ENCODE peak calls at places on chromosomes 7 and 10, in seven cellular contexts. Z is NCI-H1694 treated with DMSO at 0.1 percent for 48 hours; N is activated CD4-positive, alpha-beta T cell treated with anti-CD3 and anti-CD28 coated beads for 24 hours; B is RPMI8226; T is stimulated activated CD4-positive, alpha-beta T cell treated with anti-CD3 and anti-CD28 coated beads, Interleukin-1b, Interleukin-23, amount 100 ng/mL, for 1 hour; C is cerebellum; H is mucosa of gallbladder. F is an unnamed sample.

GRCh38 chr7:46859963-46860475 is 721.9 kb downstream of the TNS3 start:
- DNase-seq in Z (no peak), N (no peak), B (no peak), T (no peak), C (no peak), H (no peak), F (no peak)

GRCh38 chr10:86506062-86506461 is 15.5 kb downstream of the WAPL start:
- DNase-seq in Z (no peak), N (no peak), B (no peak), T (no peak), C (no peak), H (no peak), F (no peak)

GRCh38 chr10:567869-568268 is 121.6 kb downstream of the DIP2C start:
- DNase-seq in Z (no peak), N (no peak), B (no peak), T (no peak), C (no peak), H (no peak), F (no peak)

GRCh38 chr10:60661627-60662026 is 116.7 kb upstream of the CDK1 start:
- DNase-seq in Z (no peak), N (no peak), B (no peak), T (no peak), C (no peak), H (no peak), F (no peak)

GRCh38 chr7:131302453-131302852 is 25.2 kb upstream of the MKLN1 start:
- DNase-seq in Z (no peak), N (no peak), B (no peak), T (no peak), C (no peak), H (no peak), F (no peak)

GRCh38 chr7:33054261-33054964 is 8.2 kb downstream of the NT5C3A start:
- DNase-seq in Z (no peak), N (no peak), B (no peak), T (no peak), C (no peak), H (no peak), F (no peak)

GRCh38 chr10:11849908-11850307 is 26.8 kb downstream of the PROSER2 start:
- DNase-seq in Z (no peak), N (no peak), B (no peak), T (no peak), C (no peak), H (no peak), F (no peak)

GRCh38 chr7:74174606-74175082 is 488 bp downstream of the EIF4H start:
- DNase-seq in Z (peak), N (no peak), B (peak), T (no peak), C (peak), H (peak), F (no peak)

GRCh38 chr7:23530355-23530754 is 1.4 kb downstream of the TRA2A start:
- DNase-seq in Z (peak), N (no peak), B (peak), T (peak), C (peak), H (no peak), F (no peak)

GRCh38 chr7:155598810-155599210 is 45.7 kb upstream of the RBM33 start:
- DNase-seq in Z (peak), N (peak), B (peak), T (peak), C (peak), H (peak), F (peak)

GRCh38 chr7:112452102-112452888 is 2.0 kb downstream of the IFRD1 start:
- DNase-seq in Z (peak), N (no peak), B (peak), T (no peak), C (no peak), H (peak), F (no peak)

GRCh38 chr10:62115321-62115720 is 153.3 kb downstream of the RTKN2 start:
- DNase-seq in Z (no peak), N (no peak), B (no peak), T (no peak), C (no peak), H (no peak), F (no peak)

GRCh38 chr10:44993922-44994751 is 6.6 kb upstream of the ZNF22 start:
- DNase-seq in Z (no peak), N (no peak), B (no peak), T (no peak), C (no peak), H (no peak), F (no peak)

GRCh38 chr7:2761131-2761624 is 73.2 kb downstream of the AMZ1 start:
- DNase-seq in Z (peak), N (no peak), B (no peak), T (no peak), C (no peak), H (no peak), F (no peak)

GRCh38 chr7:153396475-153396874 is 636.9 kb downstream of the ACTR3B start:
- DNase-seq in Z (no peak), N (no peak), B (no peak), T (no peak), C (no peak), H (no peak), F (no peak)

GRCh38 chr10:50851884-50852671 is 33.3 kb downstream of the A1CF start:
- DNase-seq in Z (no peak), N (no peak), B (no peak), T (no peak), C (no peak), H (no peak), F (no peak)

GRCh38 chr10:132571565-132572544 is 34.3 kb downstream of the INPP5A start:
- DNase-seq in Z (no peak), N (peak), B (peak), T (peak), C (no peak), H (peak), F (no peak)